ENCODE peak calls at places on chromosomes 1 and 21, in four cellular contexts. Y, I, Z and F are unnamed samples.

GRCh38 chr1:68232354-68233148 is at the start of gene WLS:
- DNase-seq in Z (peak; percentile 38), Y (no peak), I (no peak), F (peak; percentile 40)

GRCh38 chr1:206674745-206675175 is 9.9 kb upstream of the MAPKAPK2 start:
- DNase-seq in I (no peak), Z (no peak), Y (peak; percentile 62), F (peak; percentile 90)

GRCh38 chr1:238647877-238648276 is 738.5 kb upstream of the CHRM3 start:
- DNase-seq in I (peak; percentile 84), Z (no peak), Y (no peak), F (no peak)

GRCh38 chr1:237684236-237684635 is 206.5 kb downstream of the ZP4 start:
- DNase-seq in I (no peak), Z (no peak), Y (no peak), F (peak; percentile 22)

GRCh38 chr1:1041873-1042272 is 22.0 kb downstream of the AGRN start:
- DNase-seq in I (no peak), Y (no peak), Z (no peak), F (no peak)

GRCh38 chr1:63831409-63831808 is 57.6 kb downstream of the ROR1 start:
- DNase-seq in Y (no peak), Z (no peak), I (no peak), F (no peak)

GRCh38 chr21:41411449-41412089 is 14.5 kb upstream of the MX1 start:
- DNase-seq in Z (no peak), I (no peak), Y (no peak), F (no peak)

GRCh38 chr1:246364415-246364941 is 142.6 kb downstream of the SMYD3 start:
- DNase-seq in I (no peak), Z (no peak), Y (no peak), F (no peak)

GRCh38 chr1:54667797-54668196 is 26.2 kb downstream of the MROH7 start:
- DNase-seq in I (no peak), Y (no peak), Z (no peak), F (no peak)

GRCh38 chr1:64980745-64981601 is 14.6 kb upstream of the JAK1 start:
- DNase-seq in Z (no peak), I (no peak), Y (no peak), F (no peak)

GRCh38 chr1:230067441-230067870 is 418 bp downstream of the GALNT2 start:
- DNase-seq in Z (no peak), I (no peak), Y (peak; percentile 82), F (peak; percentile 44)

GRCh38 chr1:201072149-201072548 is 40.1 kb downstream of the CACNA1S start:
- DNase-seq in I (no peak), Z (no peak), Y (no peak), F (no peak)

GRCh38 chr1:201066986-201067385 is 43.5 kb upstream of the KIF21B start:
- DNase-seq in Z (no peak), I (no peak), Y (no peak), F (no peak)

GRCh38 chr1:201068976-201069375 is 43.2 kb downstream of the CACNA1S start:
- DNase-seq in Z (no peak), I (no peak), Y (no peak), F (no peak)

GRCh38 chr1:201072922-201073321 is 39.3 kb downstream of the CACNA1S start:
- DNase-seq in I (no peak), Y (no peak), Z (no peak), F (no peak)

DNA sequence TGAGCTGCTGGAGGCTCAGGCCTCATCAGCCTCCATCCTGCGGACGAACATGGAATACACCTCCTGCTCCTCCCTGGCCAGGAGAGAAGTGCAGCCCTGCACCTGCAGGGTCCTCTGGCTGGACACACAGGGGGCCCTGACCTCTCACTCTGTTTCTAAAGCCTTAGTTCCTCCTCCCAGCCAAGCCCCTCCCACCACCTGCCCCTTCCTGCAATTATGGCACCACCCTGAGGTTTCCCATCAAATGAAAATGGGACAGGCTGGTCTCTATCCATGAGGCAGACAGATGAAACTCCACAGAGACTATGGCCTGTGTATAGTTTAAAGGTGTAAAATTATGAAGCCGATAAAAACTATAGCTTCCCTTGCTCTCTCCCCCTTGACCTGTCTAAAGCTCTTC is 42.6 kb downstream of the CACNA1S start:
- DNase-seq in I (no peak), Y (no peak), Z (no peak), F (no peak)
- TF ChIP-seq JUND in I (no peak), Y (no peak), Z (no peak), F (no peak)

GRCh38 chr1:23916209-23917131 is 3.3 kb upstream of the CNR2 start:
- DNase-seq in I (peak; percentile 59), Z (peak; percentile 81), Y (peak; percentile 85), F (peak; percentile 83)
- TF ChIP-seq JUND in I (no peak), Z (no peak), Y (peak; percentile 35), F (no peak)

GRCh38 chr1:40795811-40796586 is 12.4 kb downstream of the KCNQ4 start:
- DNase-seq in Y (no peak), I (no peak), Z (no peak), F (no peak)

GRCh38 chr1:40799351-40799867 is 15.8 kb downstream of the KCNQ4 start:
- DNase-seq in Y (no peak), Z (no peak), I (no peak), F (no peak)

GRCh38 chr1:40796939-40797667 is 13.5 kb downstream of the KCNQ4 start:
- DNase-seq in Y (no peak), Z (no peak), I (no peak), F (no peak)

GRCh38 chr1:40797668-40798010 is 14.1 kb downstream of the KCNQ4 start:
- DNase-seq in I (no peak), Z (no peak), Y (no peak), F (no peak)

GRCh38 chr1:40798366-40799310 is 15.1 kb downstream of the KCNQ4 start:
- DNase-seq in Z (no peak), I (no peak), Y (no peak), F (no peak)
- TF ChIP-seq JUND in Z (no peak), I (no peak), Y (no peak), F (no peak)

GRCh38 chr1:161421456-161421855 is 53.8 kb upstream of the CFAP126 start:
- DNase-seq in I (no peak), Y (no peak), Z (no peak), F (no peak)

DNA sequence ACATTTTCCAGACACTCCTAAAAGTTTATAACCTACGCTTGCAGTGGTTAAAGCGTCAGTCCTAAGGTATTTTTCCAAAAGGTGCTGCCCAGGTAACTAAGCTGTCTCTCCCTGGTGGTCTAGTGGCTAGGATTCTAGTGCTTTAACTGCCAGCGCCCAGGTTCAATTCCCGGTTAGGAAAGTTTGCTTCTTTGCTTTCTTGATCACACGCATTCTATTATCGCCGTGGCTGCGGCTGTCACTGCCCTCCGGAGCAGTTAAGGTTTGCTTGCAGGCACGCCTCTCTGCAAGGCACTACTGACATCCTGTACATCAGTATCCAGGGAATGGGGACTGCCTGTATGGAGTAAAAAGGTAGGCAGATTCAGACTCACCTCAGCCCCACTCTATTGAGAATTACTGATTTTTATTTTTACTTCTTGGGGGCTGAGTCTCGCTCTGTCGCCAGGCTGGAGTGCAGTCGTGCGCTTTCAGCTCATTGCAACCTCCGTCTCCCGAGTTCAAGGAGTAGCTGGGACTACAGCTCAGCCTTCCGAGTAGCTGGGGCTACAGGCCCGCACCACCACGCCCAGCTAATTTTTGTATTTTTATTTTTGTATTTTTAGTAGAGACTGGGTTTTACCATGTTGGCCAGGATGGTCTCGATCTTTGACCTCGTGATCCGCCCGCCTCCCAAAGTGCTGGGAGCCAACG is 53.2 kb upstream of the CFAP126 start:
- DNase-seq in Z (peak; percentile 69), Y (no peak), I (peak; percentile 54), F (no peak)
- TF ChIP-seq JUND in Z (no peak), Y (no peak), I (no peak), F (no peak)

GRCh38 chr1:156140879-156141707 is 12.3 kb upstream of the SEMA4A start:
- DNase-seq in Z (no peak), Y (peak; percentile 68), I (no peak), F (no peak)
- TF ChIP-seq JUND in Z (peak; percentile 6), Y (no peak), I (peak; percentile 56), F (no peak)

DNA sequence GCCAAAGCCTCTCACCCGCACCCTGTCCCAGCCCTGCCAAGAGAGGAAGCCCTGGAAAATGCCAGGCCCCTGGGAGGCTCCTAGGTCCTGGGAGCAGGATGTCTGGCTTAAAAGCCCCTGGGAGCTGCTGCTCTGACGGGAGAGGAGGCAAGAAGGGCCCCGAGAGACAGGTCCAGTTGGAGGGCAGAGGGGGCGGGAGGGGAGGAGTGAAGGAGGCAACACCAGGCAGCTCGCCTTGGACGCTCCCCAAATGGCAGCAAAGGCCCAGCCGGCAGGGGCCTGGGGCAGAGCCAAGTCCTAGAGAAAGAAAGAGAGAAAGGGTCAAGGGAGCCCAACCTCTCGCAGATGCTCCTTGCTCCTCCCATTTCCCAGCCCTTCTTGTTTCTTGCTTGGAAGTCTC is 6.8 kb downstream of the ETV3L start:
- DNase-seq in I (no peak), Y (no peak), Z (no peak), F (no peak)
- TF ChIP-seq JUND in I (no peak), Y (no peak), Z (no peak), F (no peak)

GRCh38 chr1:167904641-167905040 is 9.3 kb downstream of the ADCY10 start:
- DNase-seq in I (no peak), Y (no peak), Z (no peak), F (no peak)
- TF ChIP-seq JUND in I (no peak), Y (peak; percentile 74), Z (no peak), F (no peak)